ENCODE peak calls at places on chromosomes 6 and 20, in seven cellular contexts. O is HCT116, D is SK-N-SH, Z is HepG2, V is GM12878, Q is K562, X is H1. N is an unnamed sample.

GRCh38 chr6:132961610-132962009 is 147.2 kb downstream of the RPS12 start:
- DNase-seq in O (no peak), D (no peak), Z (peak), V (no peak), Q (peak), X (no peak), N (peak)

GRCh38 chr6:84150680-84151079 is 76.8 kb downstream of the CEP162 start:
- DNase-seq in O (no peak), D (no peak), Z (no peak), V (no peak), Q (no peak), X (no peak), N (no peak)

GRCh38 chr6:83083476-83083875 is 16.0 kb downstream of the DOP1A start:
- DNase-seq in O (no peak), D (no peak), Z (no peak), V (no peak), Q (no peak), X (no peak), N (no peak)

GRCh38 chr20:17859616-17860232 is 108.9 kb downstream of the SNX5 start:
- DNase-seq in O (no peak), D (no peak), Z (no peak), V (no peak), Q (no peak), X (no peak), N (no peak)

GRCh38 chr6:112539355-112539754 is 192.2 kb downstream of the RFPL4B start:
- DNase-seq in O (no peak), D (peak), Z (no peak), V (no peak), Q (no peak), X (no peak), N (no peak)

GRCh38 chr6:1312444-1313363 is 806 bp downstream of the FOXQ1 start:
- DNase-seq in O (no peak), D (peak), Z (no peak), V (no peak), Q (no peak), X (no peak), N (no peak)

GRCh38 chr20:49624317-49624716 is 56.4 kb upstream of the PTGIS start:
- DNase-seq in O (no peak), D (no peak), Z (no peak), V (no peak), Q (no peak), X (no peak), N (no peak)

GRCh38 chr6:83879746-83880145 is 20.3 kb downstream of the CYB5R4 start:
- DNase-seq in O (no peak), D (no peak), Z (no peak), V (no peak), Q (no peak), X (no peak), N (no peak)

GRCh38 chr6:99905209-99906106 is 88.6 kb downstream of the MCHR2 start:
- DNase-seq in O (peak), D (peak), Z (peak), V (no peak), Q (peak), X (peak), N (peak)

GRCh38 chr6:9499709-9500108 is 915.2 kb downstream of the TFAP2A start:
- DNase-seq in O (no peak), D (no peak), Z (no peak), V (no peak), Q (no peak), X (no peak), N (no peak)

GRCh38 chr20:51412333-51412761 is 130.2 kb downstream of the NFATC2 start:
- DNase-seq in O (no peak), D (peak), Z (no peak), V (no peak), Q (no peak), X (no peak), N (no peak)

GRCh38 chr6:100116409-100117194 is 122.6 kb upstream of the MCHR2 start:
- DNase-seq in O (peak), D (peak), Z (peak), V (no peak), Q (peak), X (peak), N (peak)

GRCh38 chr20:8876381-8876780 is 192.5 kb upstream of the PLCB4 start:
- DNase-seq in O (no peak), D (no peak), Z (no peak), V (no peak), Q (no peak), X (no peak), N (no peak)

GRCh38 chr6:22668307-22668706 is 98.9 kb downstream of the HDGFL1 start:
- DNase-seq in O (no peak), D (no peak), Z (no peak), V (no peak), Q (no peak), X (no peak), N (no peak)

GRCh38 chr6:41537359-41537758 is 8.8 kb upstream of the FOXP4 start:
- DNase-seq in O (no peak), D (no peak), Z (no peak), V (no peak), Q (no peak), X (no peak), N (peak)

GRCh38 chr6:80638222-80639055 is 532.0 kb downstream of the BCKDHB start:
- DNase-seq in O (peak), D (peak), Z (peak), V (peak), Q (no peak), X (peak), N (no peak)

GRCh38 chr6:139530551-139530950 is 156.1 kb upstream of the CITED2 start:
- DNase-seq in O (no peak), D (no peak), Z (no peak), V (no peak), Q (no peak), X (no peak), N (no peak)

GRCh38 chr20:33810885-33811762 is at the start of gene CHMP4B:
- DNase-seq in O (peak), D (peak), Z (peak), V (peak), Q (peak), X (peak), N (peak)

GRCh38 chr20:57648878-57649616 is 28.8 kb upstream of the ZBP1 start:
- DNase-seq in O (no peak), D (peak), Z (no peak), V (no peak), Q (no peak), X (no peak), N (no peak)

GRCh38 chr6:68240731-68241130 is 394.4 kb upstream of the ADGRB3 start:
- DNase-seq in O (no peak), D (no peak), Z (no peak), V (no peak), Q (no peak), X (no peak), N (no peak)

GRCh38 chr6:2476376-2476775 is 231.0 kb upstream of the GMDS start:
- DNase-seq in O (peak), D (no peak), Z (no peak), V (no peak), Q (no peak), X (no peak), N (peak)

GRCh38 chr6:113908801-113909200 is 51.7 kb downstream of the MARCKS start:
- DNase-seq in O (no peak), D (no peak), Z (no peak), V (no peak), Q (no peak), X (no peak), N (no peak)

GRCh38 chr20:13149371-13149770 is 71.7 kb upstream of the ISM1 start:
- DNase-seq in O (no peak), D (no peak), Z (no peak), V (no peak), Q (no peak), X (no peak), N (no peak)

GRCh38 chr6:14922306-14922705 is 323.6 kb upstream of the JARID2 start:
- DNase-seq in O (no peak), D (peak), Z (no peak), V (no peak), Q (no peak), X (no peak), N (no peak)

GRCh38 chr20:2742431-2742830 is 49.9 kb downstream of the EBF4 start:
- DNase-seq in O (no peak), D (no peak), Z (no peak), V (no peak), Q (no peak), X (no peak), N (no peak)

GRCh38 chr20:44552950-44553908 is 29.1 kb upstream of the PKIG start:
- DNase-seq in O (no peak), D (no peak), Z (peak), V (no peak), Q (no peak), X (no peak), N (no peak)

GRCh38 chr20:47490795-47491194 is 10.9 kb upstream of the NCOA3 start:
- DNase-seq in O (no peak), D (no peak), Z (no peak), V (no peak), Q (no peak), X (no peak), N (no peak)

GRCh38 chr20:47484303-47484702 is 17.4 kb upstream of the NCOA3 start:
- DNase-seq in O (no peak), D (no peak), Z (no peak), V (no peak), Q (no peak), X (no peak), N (no peak)

GRCh38 chr20:47489448-47489872 is 12.2 kb upstream of the NCOA3 start:
- DNase-seq in O (no peak), D (no peak), Z (no peak), V (no peak), Q (no peak), X (no peak), N (no peak)

GRCh38 chr20:47482705-47483104 is 19.0 kb upstream of the NCOA3 start:
- DNase-seq in O (no peak), D (no peak), Z (no peak), V (no peak), Q (no peak), X (no peak), N (no peak)

GRCh38 chr20:47487175-47487917 is 14.3 kb upstream of the NCOA3 start:
- DNase-seq in O (no peak), D (no peak), Z (no peak), V (peak), Q (peak), X (no peak), N (no peak)
- TF ChIP-seq JUND in O (no peak), D (no peak), Z (no peak), V (peak), Q (peak), X (no peak), N (no peak)

GRCh38 chr6:155330922-155331321 is 16.6 kb upstream of the TFB1M start:
- DNase-seq in O (no peak), D (no peak), Z (no peak), V (no peak), Q (no peak), X (no peak), N (no peak)
- TF ChIP-seq JUND in O (no peak), D (no peak), Z (no peak), V (no peak), Q (no peak), X (no peak), N (no peak)

DNA sequence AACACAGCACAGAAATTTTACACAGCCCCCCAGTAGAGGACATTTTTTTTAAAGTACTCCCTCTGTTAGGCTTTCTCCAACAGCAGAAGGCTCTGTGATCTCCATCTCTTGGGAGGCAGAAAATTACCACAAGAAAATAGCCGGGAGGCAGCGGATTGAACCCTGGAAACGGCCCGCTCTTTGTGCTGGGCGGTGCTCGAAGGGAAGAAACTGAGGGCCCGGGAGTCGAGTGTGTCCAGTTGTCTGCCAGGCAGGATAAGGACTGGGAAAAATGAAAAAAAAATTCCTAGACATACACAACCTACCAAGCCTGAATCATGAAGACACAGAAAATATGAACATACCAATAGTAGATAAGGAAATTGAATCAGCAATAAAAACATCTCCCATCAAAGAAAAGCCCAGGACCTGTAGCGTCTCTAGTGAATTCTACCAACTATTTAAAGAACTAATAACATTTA is 31.5 kb downstream of the POM121L2 start:
- DNase-seq in O (peak), D (no peak), Z (peak), V (no peak), Q (peak), X (no peak), N (no peak)
- TF ChIP-seq JUND in O (no peak), D (no peak), Z (no peak), V (no peak), Q (no peak), X (no peak), N (no peak)

DNA sequence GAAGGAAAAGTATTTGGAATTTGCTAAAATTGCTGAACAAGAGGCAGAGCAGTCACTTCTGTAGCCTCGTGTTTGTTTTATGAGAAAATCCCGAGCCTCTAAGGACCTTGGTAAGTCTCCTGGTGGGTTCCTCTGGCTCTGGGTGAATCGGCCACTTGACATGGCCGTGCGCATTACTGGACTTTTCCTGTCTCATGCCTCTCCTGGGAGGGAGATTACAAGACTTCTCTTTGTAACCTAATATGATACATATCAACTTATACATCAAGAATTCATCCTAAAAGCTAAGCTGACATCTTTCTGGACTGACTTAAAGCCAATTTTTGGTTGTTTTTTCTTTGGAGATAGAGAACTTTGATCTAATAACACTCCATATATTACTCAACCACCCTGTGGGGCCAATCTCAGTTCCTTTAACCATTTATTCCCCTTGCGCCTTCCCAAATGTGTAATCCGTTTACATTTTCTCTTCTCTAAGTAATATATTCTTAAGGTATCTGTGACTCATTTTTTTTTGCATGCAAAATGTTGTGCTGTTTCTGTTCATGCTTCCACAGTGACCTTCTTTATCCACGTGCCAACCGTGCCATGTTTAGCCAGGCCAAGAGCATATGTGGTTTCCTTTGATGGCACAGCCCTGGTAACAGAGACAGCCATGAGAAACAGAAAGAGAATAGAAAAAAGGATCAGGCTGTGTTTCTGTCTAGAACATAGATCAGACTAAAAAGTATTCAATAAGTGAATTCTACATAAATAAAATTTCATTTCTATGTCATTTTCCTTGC is 47.5 kb upstream of the JAG1 start:
- DNase-seq in O (no peak), D (no peak), Z (no peak), V (no peak), Q (no peak), X (no peak), N (no peak)
- TF ChIP-seq JUND in O (no peak), D (no peak), Z (no peak), V (no peak), Q (no peak), X (no peak), N (no peak)

DNA sequence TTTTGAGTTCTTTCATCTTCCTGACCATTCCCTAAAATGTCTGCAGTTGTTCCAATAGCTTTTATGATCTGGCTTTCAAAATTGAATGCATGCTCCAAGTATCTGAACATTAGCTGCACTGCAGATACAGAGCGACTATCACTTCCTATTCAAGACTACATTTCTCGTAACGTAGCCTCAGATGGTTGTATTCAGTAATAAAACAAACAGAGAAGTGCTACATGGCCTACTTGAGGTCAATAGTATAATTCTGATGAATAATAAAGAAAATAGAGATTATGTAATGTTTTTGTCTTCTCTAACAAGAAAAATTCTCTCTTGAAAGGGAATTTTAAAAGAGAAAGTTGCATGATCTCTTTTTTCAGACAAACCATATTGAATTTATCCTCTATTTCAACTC is 333.9 kb upstream of the IRAK1BP1 start:
- DNase-seq in O (no peak), D (no peak), Z (no peak), V (no peak), Q (no peak), X (no peak), N (no peak)
- TF ChIP-seq JUND in O (no peak), D (no peak), Z (no peak), V (no peak), Q (no peak), X (no peak), N (no peak)

GRCh38 chr6:169221264-169221663 is 32.4 kb downstream of the THBS2 start:
- DNase-seq in O (no peak), D (peak), Z (no peak), V (no peak), Q (no peak), X (no peak), N (no peak)

GRCh38 chr6:169217972-169218371 is 35.7 kb downstream of the THBS2 start:
- DNase-seq in O (no peak), D (no peak), Z (no peak), V (no peak), Q (no peak), X (no peak), N (no peak)

GRCh38 chr6:169222126-169222525 is 31.5 kb downstream of the THBS2 start:
- DNase-seq in O (no peak), D (peak), Z (no peak), V (no peak), Q (no peak), X (no peak), N (no peak)

GRCh38 chr6:169223006-169223405 is 30.6 kb downstream of the THBS2 start:
- DNase-seq in O (no peak), D (no peak), Z (no peak), V (no peak), Q (no peak), X (no peak), N (no peak)

GRCh38 chr6:169220068-169220964 is 33.3 kb downstream of the THBS2 start:
- DNase-seq in O (no peak), D (peak), Z (no peak), V (no peak), Q (no peak), X (no peak), N (no peak)
- TF ChIP-seq JUND in O (no peak), D (no peak), Z (no peak), V (no peak), Q (no peak), X (no peak), N (no peak)

GRCh38 chr6:131023834-131024504 is 39.1 kb downstream of the EPB41L2 start:
- DNase-seq in O (peak), D (no peak), Z (no peak), V (no peak), Q (no peak), X (no peak), N (no peak)
- TF ChIP-seq JUND in O (no peak), D (no peak), Z (no peak), V (no peak), Q (no peak), X (no peak), N (no peak)

DNA sequence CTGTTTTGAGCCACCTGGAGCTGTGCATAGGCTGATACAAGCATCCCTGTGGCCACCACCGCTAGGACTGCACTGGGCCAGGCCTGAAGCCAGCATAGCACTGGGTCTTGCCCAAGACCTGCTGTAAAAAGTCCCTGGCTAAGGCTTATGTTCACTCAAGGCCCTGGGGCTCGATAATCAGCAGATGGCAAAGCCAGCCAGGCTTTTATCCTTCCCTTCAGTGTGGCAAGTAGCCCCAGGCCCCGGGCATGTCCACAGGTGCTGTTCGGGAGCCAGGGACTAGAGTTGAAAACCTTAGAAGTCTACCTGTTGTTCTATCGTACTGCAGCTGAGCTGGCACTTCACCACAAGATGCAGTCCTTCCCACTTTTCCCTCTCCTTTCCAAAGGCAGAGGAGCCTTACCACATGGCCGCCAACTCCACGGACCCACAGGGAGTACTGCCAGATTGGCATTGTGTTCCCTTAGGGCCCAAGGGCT is 226.4 kb upstream of the ZNF217 start:
- DNase-seq in O (no peak), D (no peak), Z (no peak), V (no peak), Q (no peak), X (no peak), N (no peak)
- TF ChIP-seq JUND in O (no peak), D (no peak), Z (no peak), V (no peak), Q (no peak), X (no peak), N (no peak)

N was measured in T47D.